ENCODE peak calls at places on chromosome 1, in four cellular contexts. M, H, K and F are unnamed samples. For H3K9me3, the result is how much of the 10 kb centered on the place peaks cover.

GRCh38 chr1:193662030-193662429 is 475.6 kb upstream of the B3GALT2 start:
- DNase-seq in M (no peak), K (no peak), H (no peak), F (no peak)

GRCh38 chr1:94070746-94071318 is 50.1 kb downstream of the ABCA4 start:
- DNase-seq in K (no peak), H (no peak), M (no peak), F (no peak)

GRCh38 chr1:85122169-85122568 is 73.9 kb upstream of the MCOLN3 start:
- DNase-seq in K (peak), H (no peak), M (peak), F (no peak)

GRCh38 chr1:167564592-167564991 is 11.0 kb upstream of the CREG1 start:
- DNase-seq in M (peak), K (peak), H (no peak), F (no peak)

GRCh38 chr1:222043444-222044292 is 301.8 kb upstream of the DUSP10 start:
- DNase-seq in M (peak), K (no peak), H (no peak), F (no peak)

GRCh38 chr1:14599173-14599754 is 779 bp downstream of the KAZN start:
- DNase-seq in M (peak), H (peak), K (peak), F (no peak)

GRCh38 chr1:66533804-66534745 is at the start of gene SGIP1:
- DNase-seq in H (peak), K (peak), M (peak), F (peak)

GRCh38 chr1:166937962-166938361 is 37.4 kb downstream of the ILDR2 start:
- DNase-seq in M (no peak), K (no peak), H (no peak), F (no peak)

GRCh38 chr1:164466429-164466828 is 92.6 kb upstream of the PBX1 start:
- DNase-seq in H (no peak), K (no peak), M (peak), F (no peak)

GRCh38 chr1:103109291-103109920 is 1.1 kb upstream of the COL11A1 start:
- DNase-seq in K (no peak), H (no peak), M (no peak), F (no peak)

GRCh38 chr1:212396638-212397037 is 18.0 kb downstream of the PACC1 start:
- DNase-seq in K (no peak), H (no peak), M (peak), F (no peak)

GRCh38 chr1:201262963-201263608 is 20.2 kb upstream of the PKP1 start:
- DNase-seq in M (no peak), H (peak), K (peak), F (peak)

GRCh38 chr1:41590331-41590730 is 105.8 kb upstream of the EDN2 start:
- DNase-seq in K (peak), H (no peak), M (no peak), F (no peak)

GRCh38 chr1:246566808-246567154 is 525 bp downstream of the CNST start:
- DNase-seq in M (no peak), K (no peak), H (no peak), F (no peak)

GRCh38 chr1:3910769-3911520 is 10.9 kb upstream of the C1orf174 start:
- DNase-seq in K (peak), H (peak), M (peak), F (peak)

GRCh38 chr1:234602334-234603220 is 7.4 kb downstream of the IRF2BP2 start:
- DNase-seq in K (no peak), M (peak), H (no peak), F (peak)

GRCh38 chr1:32759521-32759980 is 57.0 kb upstream of the SYNC start:
- DNase-seq in H (no peak), M (no peak), K (peak), F (peak)

GRCh38 chr1:37940299-37940947 is 6.4 kb downstream of the INPP5B start:
- DNase-seq in H (no peak), K (no peak), M (no peak), F (peak)

GRCh38 chr1:83942914-83943313 is 56.0 kb downstream of the TTLL7 start:
- DNase-seq in K (no peak), H (no peak), M (peak), F (no peak)

GRCh38 chr1:112396668-112397025 is 633 bp downstream of the CTTNBP2NL start:
- DNase-seq in H (no peak), M (peak), K (no peak), F (peak)

GRCh38 chr1:53967409-53968124 is 21.4 kb downstream of the LRRC42 start:
- DNase-seq in H (no peak), K (no peak), M (no peak), F (no peak)

GRCh38 chr1:53409233-53409632 is 50.0 kb upstream of the DMRTB1 start:
- DNase-seq in M (no peak), K (no peak), H (no peak), F (no peak)

GRCh38 chr1:109803901-109804331 is 40.2 kb upstream of the EPS8L3 start:
- DNase-seq in M (peak), K (peak), H (no peak), F (peak)

GRCh38 chr1:235513495-235514366 is 9.5 kb upstream of the B3GALNT2 start:
- DNase-seq in K (peak), M (peak), H (no peak), F (peak)

GRCh38 chr1:155049651-155050559 is 1.2 kb upstream of the ADAM15 start:
- DNase-seq in M (peak), H (no peak), K (no peak), F (no peak)
- H3K9ac ChIP-seq in M (peak), H (peak), K (no peak), F (peak)

DNA sequence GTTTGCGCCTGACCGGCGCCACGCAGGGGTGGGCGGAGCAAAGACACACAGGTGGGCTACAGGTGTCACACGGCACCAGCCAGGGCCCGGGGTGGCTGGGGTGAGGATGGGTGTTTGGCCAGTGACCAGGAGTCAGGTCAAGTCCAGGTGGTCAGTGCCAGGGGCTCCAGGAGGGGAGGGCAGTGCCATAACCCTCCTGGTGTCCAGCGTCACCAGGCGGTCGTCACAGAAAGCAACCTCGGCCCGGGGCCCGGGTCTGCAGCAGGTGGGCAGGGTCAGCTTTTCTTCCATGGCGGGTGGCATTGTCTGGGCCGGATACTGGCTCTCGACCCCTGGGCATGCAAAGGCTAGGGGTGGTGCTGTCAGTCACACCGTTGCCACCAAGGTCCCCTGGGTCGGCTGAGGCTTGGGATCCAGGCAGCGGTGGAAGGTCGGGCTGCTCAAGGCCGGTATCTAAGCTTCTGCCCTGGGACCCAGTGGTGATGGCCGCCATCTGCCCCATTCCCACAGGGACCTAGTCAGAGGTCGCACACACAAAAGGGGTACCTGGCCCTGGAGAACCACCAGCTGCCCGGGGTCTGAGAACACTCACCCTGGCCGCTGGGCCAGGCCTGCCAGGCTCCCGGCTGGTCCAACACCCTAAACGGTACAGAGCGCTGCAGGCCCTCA is 1.8 kb downstream of the FNDC10 start:
- DNase-seq in K (peak), M (no peak), H (no peak), F (no peak)
- H3K9me3 ChIP-seq in K (under half), M (under half), H (under half), F (under half)

GRCh38 chr1:217090073-217090911 is 367.1 kb upstream of the ESRRG start:
- DNase-seq in H (peak), M (no peak), K (peak), F (no peak)
- H3K9ac ChIP-seq in H (no peak), M (no peak), K (no peak), F (no peak)

GRCh38 chr1:86410879-86411278 is 13.1 kb upstream of the CLCA2 start:
- DNase-seq in H (no peak), K (no peak), M (no peak), F (no peak)
- H3K9me3 ChIP-seq in H (under half), K (under half), M (under half), F (under half)

DNA sequence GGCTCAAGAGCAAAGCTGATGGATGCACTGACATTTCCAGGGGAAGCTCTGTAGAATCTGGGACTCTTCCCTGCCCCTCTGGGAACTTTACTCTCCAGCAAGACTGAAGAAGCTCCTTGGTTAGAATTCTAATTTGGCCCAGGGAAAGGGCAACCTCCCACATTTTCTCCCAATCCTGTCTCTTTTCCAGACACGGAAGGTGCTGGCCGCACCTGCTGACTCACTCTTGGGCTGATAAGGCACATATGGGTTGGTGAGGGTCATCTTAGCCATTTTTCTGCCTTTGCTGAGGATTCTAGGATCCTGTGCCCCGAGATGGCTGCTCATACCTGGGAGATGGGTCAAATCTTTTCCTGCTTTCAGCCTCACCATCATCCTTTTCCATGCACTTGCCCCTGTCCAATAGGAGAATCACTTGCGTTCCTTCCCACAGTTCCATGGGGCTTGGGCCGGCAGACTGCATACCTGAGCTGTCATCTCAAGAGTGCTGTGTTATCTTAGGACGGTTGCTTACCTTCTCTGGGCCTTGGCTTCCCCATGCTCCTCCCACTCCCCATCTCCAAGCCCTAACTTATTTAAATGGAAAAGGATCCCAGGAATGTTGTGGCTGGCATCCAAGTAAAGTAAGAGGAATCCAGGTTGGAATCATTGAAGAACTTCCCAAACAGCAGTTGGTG is 1.3 kb downstream of the TINAGL1 start:
- DNase-seq in H (peak), K (peak), M (no peak), F (peak)
- H3K9ac ChIP-seq in H (no peak), K (no peak), M (no peak), F (peak)

GRCh38 chr1:247905181-247905580 is 9.8 kb downstream of the OR2W3 start:
- DNase-seq in K (no peak), M (no peak), H (no peak), F (no peak)
- H3K9me3 ChIP-seq in K (half or more), M (under half), H (half or more), F (under half)

GRCh38 chr1:198663996-198664789 is 25.4 kb downstream of the PTPRC start:
- DNase-seq in K (no peak), H (no peak), M (no peak), F (no peak)
- H3K9ac ChIP-seq in K (no peak), H (no peak), M (no peak), F (no peak)

GRCh38 chr1:107547363-107548155 is 406.7 kb downstream of the NTNG1 start:
- DNase-seq in K (no peak), H (no peak), M (peak), F (no peak)
- H3K9me3 ChIP-seq in K (under half), H (under half), M (under half), F (under half)

GRCh38 chr1:181033128-181033798 is 520 bp upstream of the MR1 start:
- DNase-seq in H (no peak), M (peak), K (no peak), F (peak)

GRCh38 chr1:181033799-181034391 is at the start of gene MR1:
- DNase-seq in M (peak), H (no peak), K (no peak), F (peak)

GRCh38 chr1:181023265-181024057 is 791 bp upstream of the STX6 start:
- DNase-seq in M (no peak), K (no peak), H (no peak), F (no peak)

DNA sequence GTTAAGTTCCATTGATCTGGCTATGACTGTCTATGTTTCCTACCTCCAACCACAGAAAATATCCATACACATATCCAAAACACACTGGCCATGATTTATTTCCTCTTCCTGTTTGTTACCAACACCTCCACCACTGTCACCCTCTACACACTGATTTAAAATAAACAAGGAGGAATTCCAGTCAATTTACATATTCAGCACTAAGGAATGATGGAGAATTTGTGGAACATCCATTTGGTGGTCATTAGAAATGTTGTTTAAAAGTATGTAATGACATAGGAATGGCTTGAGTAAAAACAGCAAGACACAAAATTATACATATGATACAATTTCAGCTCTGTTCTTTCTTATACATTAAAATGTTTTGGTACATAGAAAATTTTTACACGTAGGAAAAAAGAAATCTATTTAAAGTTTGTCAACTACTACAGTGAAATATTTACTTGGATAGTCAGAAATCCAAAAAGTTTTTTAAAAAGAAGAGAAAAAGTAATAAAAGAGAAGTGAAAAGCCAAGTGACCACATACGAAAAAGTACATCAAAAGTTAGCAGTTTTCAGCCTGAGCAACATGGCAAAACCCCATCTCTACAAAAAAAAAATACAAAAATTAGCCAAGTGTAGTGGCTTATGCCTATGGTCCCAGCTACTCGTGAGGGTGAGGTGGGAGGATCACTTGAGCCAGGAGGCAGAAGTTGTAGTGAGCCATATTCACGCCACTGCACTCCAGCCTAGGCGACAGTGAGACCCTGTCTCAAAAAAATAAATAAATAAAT is 5.4 kb upstream of the MR1 start:
- DNase-seq in M (peak), H (no peak), K (no peak), F (no peak)
- H3K9ac ChIP-seq in M (no peak), H (no peak), K (no peak), F (no peak)